ENCODE peak calls at places on chromosomes 7 and 10, in eight cellular contexts. M is stimulated activated CD8-positive, alpha-beta memory T cell treated with anti-CD3 and anti-CD28 coated beads, Interleukin-12 subunit alpha, Interleukin-12 subunit beta, amount 100 ng/mL, for 1 hour; R is GM12865; E is cardiac fibroblast; P is T-helper 9 cell; J is effector memory CD8-positive, alpha-beta T cell; G is NCI-H1048; U is HTR-8/SVneo. F is an unnamed sample.

GRCh38 chr10:130074639-130075038 is 36.0 kb downstream of the C10orf143 start:
- DNase-seq in M (no peak), R (no peak), E (no peak), P (no peak), J (no peak), G (no peak), U (no peak), F (no peak)

GRCh38 chr10:46528675-46529615 is 27.5 kb downstream of the GPRIN2 start:
- DNase-seq in M (no peak), R (no peak), E (no peak), P (no peak), J (no peak), G (no peak), U (no peak), F (no peak)

GRCh38 chr10:132302911-132303310 is 4.8 kb downstream of the STK32C start:
- DNase-seq in M (no peak), R (no peak), E (no peak), P (no peak), J (no peak), G (no peak), U (no peak), F (no peak)

GRCh38 chr10:131491195-131491594 is 179.7 kb upstream of the TCERG1L start:
- DNase-seq in M (no peak), R (no peak), E (no peak), P (no peak), J (no peak), G (no peak), U (no peak), F (no peak)

GRCh38 chr10:24552346-24553016 is 171.2 kb downstream of the ARHGAP21 start:
- DNase-seq in M (no peak), R (peak), E (no peak), P (no peak), J (no peak), G (peak), U (no peak), F (peak)

GRCh38 chr10:132162590-132163277 is 24.0 kb upstream of the DPYSL4 start:
- DNase-seq in M (no peak), R (no peak), E (no peak), P (no peak), J (no peak), G (no peak), U (no peak), F (no peak)

GRCh38 chr10:31701546-31701945 is 227.1 kb downstream of the ARHGAP12 start:
- DNase-seq in M (no peak), R (peak), E (peak), P (no peak), J (no peak), G (no peak), U (no peak), F (no peak)

GRCh38 chr10:120891367-120891766 is 40.2 kb downstream of the WDR11 start:
- DNase-seq in M (no peak), R (no peak), E (peak), P (no peak), J (no peak), G (no peak), U (no peak), F (no peak)

GRCh38 chr7:55409474-55410225 is 44.5 kb downstream of the LANCL2 start:
- DNase-seq in M (no peak), R (peak), E (no peak), P (no peak), J (no peak), G (no peak), U (no peak), F (no peak)

GRCh38 chr7:131164025-131164899 is 163.4 kb upstream of the MKLN1 start:
- DNase-seq in M (no peak), R (no peak), E (peak), P (no peak), J (no peak), G (no peak), U (peak), F (no peak)

GRCh38 chr10:67110286-67110685 is 184.4 kb downstream of the LRRTM3 start:
- DNase-seq in M (no peak), R (no peak), E (no peak), P (no peak), J (no peak), G (no peak), U (no peak), F (no peak)

GRCh38 chr7:79176859-79177477 is 276.5 kb downstream of the MAGI2 start:
- DNase-seq in M (no peak), R (peak), E (peak), P (no peak), J (no peak), G (no peak), U (peak), F (no peak)

GRCh38 chr10:8766899-8767298 is 712.4 kb downstream of the GATA3 start:
- DNase-seq in M (no peak), R (no peak), E (no peak), P (no peak), J (no peak), G (no peak), U (no peak), F (no peak)

GRCh38 chr7:26321440-26321839 is 29.8 kb downstream of the SNX10 start:
- DNase-seq in M (no peak), R (no peak), E (no peak), P (no peak), J (no peak), G (no peak), U (peak), F (no peak)